ENCODE peak calls at places on chromosomes 13 and 19, in eight cellular contexts. N is H7; W is AG10803; T is nephron progenitor cell; I is activated T-helper 1 cell treated with anti-CD3 and anti-CD28 coated beads, Interleukin-12 subunit alpha, Interleukin-12 subunit beta, Interleukin-2, Interleukin-4 antibody, amounts not matched to agents 30 ng/mL and 10 ng/mL and 1 ng/mL, durations not matched to agents 14 hours and 24 hours and 36 hours; X is bronchial epithelial cell; E is ecto neural progenitor cell; Z is M059J. K is an unnamed sample.

GRCh38 chr19:7478173-7478842 is 10.5 kb downstream of the PEX11G start:
- DNase-seq in N (peak), W (no peak), T (no peak), I (no peak), X (no peak), E (no peak), Z (peak), K (no peak)

GRCh38 chr13:49305824-49306425 is 58.2 kb downstream of the CDADC1 start:
- DNase-seq in N (peak), W (no peak), T (no peak), I (no peak), X (no peak), E (no peak), Z (no peak), K (no peak)

GRCh38 chr13:51520524-51520923 is 63.7 kb upstream of the WDFY2 start:
- DNase-seq in N (no peak), W (peak), T (no peak), I (no peak), X (peak), E (no peak), Z (peak), K (peak)

GRCh38 chr19:10111405-10111811 is at the start of gene P2RY11:
- DNase-seq in N (peak), W (no peak), T (no peak), I (no peak), X (no peak), E (no peak), Z (no peak), K (no peak)

GRCh38 chr19:58181902-58182576 is 822 bp upstream of the ZNF274 start:
- DNase-seq in N (peak), W (peak), T (peak), I (peak), X (peak), E (peak), Z (peak), K (no peak)

GRCh38 chr19:17370026-17370587 is 7.0 kb downstream of the PLVAP start:
- DNase-seq in N (no peak), W (peak), T (no peak), I (no peak), X (no peak), E (no peak), Z (no peak), K (peak)

GRCh38 chr13:67318398-67318797 is 88.3 kb upstream of the PCDH9 start:
- DNase-seq in N (no peak), W (no peak), T (no peak), I (no peak), X (no peak), E (no peak), Z (no peak), K (peak)

GRCh38 chr19:18439910-18440237 is 1.9 kb upstream of the ISYNA1 start:
- DNase-seq in N (no peak), W (no peak), T (no peak), I (no peak), X (no peak), E (no peak), Z (no peak), K (no peak)

GRCh38 chr13:52949044-52949443 is 79.6 kb upstream of the OLFM4 start:
- DNase-seq in N (no peak), W (no peak), T (no peak), I (no peak), X (no peak), E (no peak), Z (no peak), K (no peak)

GRCh38 chr13:41017153-41017552 is 2.0 kb downstream of the ELF1 start:
- DNase-seq in N (no peak), W (no peak), T (no peak), I (no peak), X (no peak), E (no peak), Z (no peak), K (no peak)

GRCh38 chr19:51799311-51799997 is 4.5 kb downstream of the FPR3 start:
- DNase-seq in N (no peak), W (peak), T (no peak), I (no peak), X (peak), E (no peak), Z (peak), K (peak)

GRCh38 chr19:42175952-42176648 is 41.4 kb downstream of the DEDD2 start:
- DNase-seq in N (peak), W (peak), T (no peak), I (no peak), X (no peak), E (no peak), Z (peak), K (no peak)

GRCh38 chr19:10226376-10227214 is 4.5 kb downstream of the S1PR2 start:
- DNase-seq in N (peak), W (peak), T (peak), I (no peak), X (no peak), E (peak), Z (no peak), K (peak)

GRCh38 chr19:48950159-48950558 is 4.5 kb upstream of the BAX start:
- DNase-seq in N (no peak), W (no peak), T (no peak), I (no peak), X (no peak), E (no peak), Z (no peak), K (no peak)

GRCh38 chr19:10474962-10475451 is 28.1 kb downstream of the KEAP1 start:
- DNase-seq in N (peak), W (no peak), T (no peak), I (no peak), X (no peak), E (no peak), Z (no peak), K (no peak)

GRCh38 chr13:42539670-42540069 is 34.3 kb upstream of the TNFSF11 start:
- DNase-seq in N (no peak), W (no peak), T (no peak), I (no peak), X (peak), E (no peak), Z (peak), K (no peak)

GRCh38 chr19:17549088-17549740 is 6.2 kb upstream of the COLGALT1 start:
- DNase-seq in N (no peak), W (no peak), T (no peak), I (no peak), X (no peak), E (no peak), Z (no peak), K (no peak)

GRCh38 chr13:21066946-21067345 is 5.6 kb upstream of the LATS2 start:
- DNase-seq in N (no peak), W (no peak), T (no peak), I (no peak), X (no peak), E (no peak), Z (no peak), K (no peak)

GRCh38 chr19:15431396-15432017 is 12.7 kb upstream of the AKAP8L start:
- DNase-seq in N (no peak), W (no peak), T (no peak), I (no peak), X (no peak), E (no peak), Z (no peak), K (no peak)

GRCh38 chr19:41225238-41226052 is 6.4 kb downstream of the AXL start:
- DNase-seq in N (peak), W (peak), T (no peak), I (no peak), X (peak), E (no peak), Z (peak), K (peak)

GRCh38 chr19:40217921-40218890 is at the start of gene TTC9B:
- DNase-seq in N (peak), W (no peak), T (peak), I (peak), X (no peak), E (peak), Z (no peak), K (no peak)

GRCh38 chr19:55255618-55256423 is 3.0 kb downstream of the PPP6R1 start:
- DNase-seq in N (peak), W (peak), T (peak), I (peak), X (peak), E (no peak), Z (peak), K (no peak)

GRCh38 chr13:80116107-80116506 is 224.8 kb downstream of the SPRY2 start:
- DNase-seq in N (no peak), W (peak), T (no peak), I (no peak), X (peak), E (no peak), Z (peak), K (peak)

GRCh38 chr13:79870766-79871165 is 389.8 kb downstream of the NDFIP2 start:
- DNase-seq in N (no peak), W (peak), T (no peak), I (no peak), X (peak), E (no peak), Z (no peak), K (no peak)

GRCh38 chr13:95267662-95268369 is 33.4 kb downstream of the ABCC4 start:
- DNase-seq in N (no peak), W (peak), T (no peak), I (no peak), X (peak), E (no peak), Z (peak), K (peak)

GRCh38 chr19:14361824-14362223 is 19.4 kb upstream of the ADGRE5 start:
- DNase-seq in N (peak), W (no peak), T (no peak), I (no peak), X (no peak), E (no peak), Z (peak), K (peak)

GRCh38 chr19:2385053-2385721 is 25.1 kb downstream of the TMPRSS9 start:
- DNase-seq in N (peak), W (peak), T (peak), I (no peak), X (peak), E (peak), Z (peak), K (peak)

GRCh38 chr19:30450101-30450500 is 77.9 kb downstream of the ZNF536 start:
- DNase-seq in N (peak), W (peak), T (peak), I (no peak), X (no peak), E (no peak), Z (peak), K (no peak)

GRCh38 chr13:64428196-64428595 is 2801.9 kb downstream of the PCDH9 start:
- DNase-seq in N (no peak), W (peak), T (no peak), I (no peak), X (no peak), E (no peak), Z (peak), K (no peak)

GRCh38 chr19:16233081-16233776 is 35.5 kb downstream of the AP1M1 start:
- DNase-seq in N (peak), W (no peak), T (no peak), I (no peak), X (no peak), E (no peak), Z (no peak), K (no peak)